ENCODE peak calls at places on chromosome 16, in six cellular contexts. A is neural progenitor cell, K is spleen, X is body of pancreas, I is heart right ventricle, O is thoracic aorta. S is an unnamed sample.

GRCh38 chr16:26071383-26071782 is 379.6 kb downstream of the HS3ST4 start:
- DNase-seq in A (no peak), K (no peak), X (no peak), I (no peak), O (no peak), S (no peak)

GRCh38 chr16:53968454-53968853 is 264.5 kb downstream of the FTO start:
- DNase-seq in A (no peak), K (no peak), X (no peak), I (no peak), O (no peak), S (no peak)

GRCh38 chr16:87855852-87856715 is 13.2 kb downstream of the SLC7A5 start:
- DNase-seq in A (no peak), K (peak; percentile 95), X (no peak), I (peak; percentile 31), O (no peak), S (peak; percentile 53)

GRCh38 chr16:2751577-2752034 is 832 bp upstream of the SRRM2 start:
- DNase-seq in A (no peak), K (peak; percentile 87), X (peak; percentile 37), I (no peak), O (no peak), S (no peak)

GRCh38 chr16:56576585-56577299 is 11.9 kb downstream of the MT4 start:
- DNase-seq in A (peak; percentile 72), K (peak; percentile 92), X (peak; percentile 89), I (peak; percentile 59), O (peak; percentile 6), S (peak; percentile 88)

GRCh38 chr16:89383095-89384003 is 107.0 kb downstream of the ANKRD11 start:
- DNase-seq in A (peak; percentile 48), K (no peak), X (peak; percentile 71), I (peak; percentile 48), O (no peak), S (peak; percentile 92)

GRCh38 chr16:89422527-89422904 is 67.8 kb downstream of the ANKRD11 start:
- DNase-seq in A (no peak), K (no peak), X (no peak), I (peak; percentile 38), O (peak; percentile 51), S (no peak)

GRCh38 chr16:912684-913613 is 57.8 kb downstream of the LMF1 start:
- DNase-seq in A (peak; percentile 40), K (no peak), X (peak; percentile 56), I (no peak), O (no peak), S (no peak)

GRCh38 chr16:21646721-21647561 is 5.5 kb downstream of the IGSF6 start:
- DNase-seq in A (no peak), K (peak; percentile 90), X (no peak), I (no peak), O (no peak), S (peak; percentile 66)

GRCh38 chr16:70508752-70509151 is 14.6 kb downstream of the COG4 start:
- DNase-seq in A (no peak), K (no peak), X (no peak), I (no peak), O (no peak), S (peak; percentile 11)

GRCh38 chr16:51268237-51268636 is 117.2 kb upstream of the SALL1 start:
- DNase-seq in A (no peak), K (no peak), X (no peak), I (no peak), O (no peak), S (no peak)

GRCh38 chr16:67116388-67117311 is 6.9 kb downstream of the PHAF1 start:
- DNase-seq in A (no peak), K (no peak), X (no peak), I (no peak), O (no peak), S (no peak)

DNA sequence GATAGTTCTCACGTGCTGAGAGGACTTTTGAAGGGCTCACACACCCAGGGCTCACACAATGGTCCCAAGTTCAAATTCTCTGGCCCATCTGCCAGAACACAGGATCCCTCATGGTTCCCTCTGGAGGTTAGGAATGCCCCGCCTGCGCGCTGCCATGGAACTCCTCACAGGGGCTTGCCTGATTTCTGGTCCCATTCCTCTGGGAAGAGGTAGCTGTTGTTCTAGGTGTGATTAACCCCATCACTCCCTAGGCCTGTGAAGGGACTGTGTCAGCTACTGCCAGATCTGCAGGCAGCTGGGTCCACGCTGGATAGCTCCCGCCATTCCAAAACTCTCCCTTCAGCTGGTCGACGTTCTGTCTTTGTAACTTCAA is 2.3 kb upstream of the ARMC5 start:
- DNase-seq in A (no peak), K (no peak), X (no peak), I (no peak), O (no peak), S (no peak)
- H3K4me3 ChIP-seq in A (no peak overlapping the region), K (peak overlapping the region; percentile 82), X (no peak overlapping the region), I (peak overlapping the region; percentile 80), O (no peak overlapping the region), S (no peak overlapping the region)

GRCh38 chr16:55372792-55373488 is 48.9 kb downstream of the IRX6 start:
- DNase-seq in A (no peak), K (no peak), X (no peak), I (peak; percentile 71), O (no peak), S (no peak)
- H3K4me1 ChIP-seq in A (peaks cover 9% of the 10 kb centered on the region), K (no peaks in the 10 kb centered on the region), X (no peaks in the 10 kb centered on the region), I (peaks cover 54% of the 10 kb centered on the region), O (peaks cover 14% of the 10 kb centered on the region), S (no peaks in the 10 kb centered on the region)

GRCh38 chr16:15616475-15616874 is 26.5 kb downstream of the MARF1 start:
- DNase-seq in A (no peak), K (no peak), X (no peak), I (no peak), O (no peak), S (no peak)

GRCh38 chr16:15621889-15622288 is 21.1 kb downstream of the MARF1 start:
- DNase-seq in A (no peak), K (no peak), X (no peak), I (no peak), O (no peak), S (no peak)

GRCh38 chr16:15618392-15618791 is 24.6 kb downstream of the MARF1 start:
- DNase-seq in A (no peak), K (no peak), X (no peak), I (no peak), O (no peak), S (no peak)

GRCh38 chr16:15617901-15618300 is 25.1 kb downstream of the MARF1 start:
- DNase-seq in A (no peak), K (no peak), X (no peak), I (no peak), O (no peak), S (no peak)

DNA sequence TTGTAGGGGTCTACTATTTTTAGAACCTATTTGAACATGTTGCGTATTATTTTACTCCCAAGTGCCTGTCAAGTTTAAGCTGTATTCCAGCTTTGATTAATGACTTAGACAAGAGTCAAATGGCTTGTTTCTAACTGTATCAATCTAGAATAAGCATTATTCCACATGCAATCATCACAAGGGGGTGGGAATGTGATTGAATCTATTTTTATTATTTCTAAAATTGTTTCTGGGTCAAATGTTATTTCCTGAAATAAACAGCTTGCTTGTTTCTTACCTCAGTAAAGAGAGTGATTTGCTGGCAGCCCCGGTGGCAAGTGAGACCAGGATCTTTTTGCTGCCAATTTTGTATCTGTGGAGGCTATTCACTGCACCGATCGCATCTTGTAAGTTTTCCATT is 21.5 kb downstream of the MARF1 start:
- DNase-seq in A (no peak), K (no peak), X (no peak), I (no peak), O (no peak), S (no peak)
- H3K36me3 ChIP-seq in A (peaks cover 3% of the 10 kb centered on the region), K (peaks cover 99% of the 10 kb centered on the region), X (peaks cover 16% of the 10 kb centered on the region), I (peaks cover 100% of the 10 kb centered on the region), O (peaks cover 36% of the 10 kb centered on the region), S (peaks cover 27% of the 10 kb centered on the region)

DNA sequence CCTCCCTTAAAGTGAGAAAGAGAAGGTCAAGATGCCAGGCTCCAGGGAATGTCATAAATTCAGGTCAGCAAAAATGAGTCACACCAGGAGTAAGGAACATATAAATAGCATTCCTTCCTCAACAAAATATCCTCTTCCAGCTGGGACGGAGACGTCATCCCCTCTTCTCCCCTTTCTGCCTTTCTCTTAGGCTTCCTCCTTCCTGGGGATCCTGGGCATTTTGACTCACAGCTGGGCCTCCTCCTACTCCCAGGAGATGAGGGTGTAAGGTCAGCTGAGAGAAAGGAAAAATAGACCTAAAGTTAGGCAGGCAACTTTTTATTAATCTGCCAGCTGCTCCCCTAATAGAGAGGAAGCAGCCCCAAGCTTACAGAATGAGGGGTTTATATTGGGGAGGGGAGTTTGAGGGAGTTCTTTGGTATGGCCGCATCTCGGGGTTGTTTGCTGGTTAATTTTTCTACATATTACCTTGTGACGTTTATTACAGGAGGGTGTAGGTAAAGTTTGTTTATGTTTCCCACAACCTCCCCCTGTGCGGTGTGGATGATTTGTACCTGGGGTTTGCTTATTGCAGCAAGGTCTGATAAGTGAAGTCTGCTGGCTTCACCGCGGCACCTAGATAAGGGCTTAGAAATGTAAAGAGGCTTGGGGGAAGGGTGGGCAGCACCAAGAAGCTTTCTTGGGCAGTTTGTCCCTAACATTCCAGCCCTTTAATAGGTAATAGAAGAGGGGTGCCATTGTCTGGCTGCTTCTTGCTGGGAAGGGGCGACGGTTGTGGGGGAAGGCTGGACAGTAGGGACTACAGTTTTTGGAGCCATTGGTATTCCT is 7.1 kb upstream of the ZNF747 start:
- DNase-seq in A (peak; percentile 18), K (no peak), X (no peak), I (peak; percentile 54), O (no peak), S (peak; percentile 66)
- H3K4me3 ChIP-seq in A (peak overlapping the region; percentile 26), K (no peak overlapping the region), X (no peak overlapping the region), I (no peak overlapping the region), O (no peak overlapping the region), S (no peak overlapping the region)

GRCh38 chr16:57893217-57893558 is 77.7 kb downstream of the CNGB1 start:
- DNase-seq in A (no peak), K (no peak), X (no peak), I (no peak), O (no peak), S (no peak)

GRCh38 chr16:57894390-57895080 is 76.4 kb downstream of the CNGB1 start:
- DNase-seq in A (no peak), K (no peak), X (no peak), I (no peak), O (no peak), S (no peak)

GRCh38 chr16:57892447-57893096 is 78.4 kb downstream of the CNGB1 start:
- DNase-seq in A (no peak), K (peak; percentile 83), X (no peak), I (no peak), O (no peak), S (peak; percentile 14)

GRCh38 chr16:57892041-57892440 is 78.9 kb downstream of the CNGB1 start:
- DNase-seq in A (no peak), K (no peak), X (no peak), I (no peak), O (no peak), S (no peak)

GRCh38 chr16:57893559-57894389 is 77.2 kb downstream of the CNGB1 start:
- DNase-seq in A (no peak), K (no peak), X (peak; percentile 36), I (no peak), O (no peak), S (peak; percentile 66)
- H3K4me1 ChIP-seq in A (peaks cover 3% of the 10 kb centered on the region), K (peaks cover 13% of the 10 kb centered on the region), X (peaks cover 41% of the 10 kb centered on the region), I (no peaks in the 10 kb centered on the region), O (no peaks in the 10 kb centered on the region), S (no peaks in the 10 kb centered on the region)

S was measured in small intestine.